ENCODE peak calls at places on chromosomes 3 and 15, in eight cellular contexts. P, R, L, W, C, U, O and X are unnamed samples.

GRCh38 chr15:95365615-95366107 is 964.8 kb upstream of the NR2F2 start:
- DNase-seq in P (no peak), R (no peak), L (no peak), W (no peak), C (no peak), U (peak; percentile 14), O (no peak), X (no peak)

GRCh38 chr3:184766555-184767261 is 45.3 kb upstream of the VPS8 start:
- DNase-seq in P (no peak), R (no peak), L (no peak), W (no peak), C (peak; percentile 48), U (no peak), O (no peak), X (no peak)

GRCh38 chr3:197511130-197511529 is 44.6 kb downstream of the BDH1 start:
- DNase-seq in P (no peak), R (no peak), L (no peak), W (no peak), C (no peak), U (no peak), O (no peak), X (no peak)

GRCh38 chr3:158961497-158961896 is 159.6 kb downstream of the MFSD1 start:
- DNase-seq in P (no peak), R (no peak), L (no peak), W (no peak), C (no peak), U (no peak), O (no peak), X (no peak)

GRCh38 chr3:25038907-25039306 is 389.2 kb upstream of the RARB start:
- DNase-seq in P (no peak), R (no peak), L (no peak), W (no peak), C (no peak), U (no peak), O (no peak), X (no peak)

GRCh38 chr3:149316427-149316826 is 17.0 kb downstream of the TM4SF18 start:
- DNase-seq in P (no peak), R (no peak), L (no peak), W (no peak), C (no peak), U (no peak), O (no peak), X (no peak)

GRCh38 chr3:149382091-149382467 is 4.6 kb upstream of the TM4SF1 start:
- DNase-seq in P (no peak), R (no peak), L (no peak), W (no peak), C (peak; percentile 88), U (no peak), O (no peak), X (no peak)

GRCh38 chr3:120791958-120792357 is 49.4 kb downstream of the GTF2E1 start:
- DNase-seq in P (no peak), R (no peak), L (no peak), W (no peak), C (no peak), U (no peak), O (no peak), X (no peak)

GRCh38 chr3:165070682-165071081 is 7.6 kb downstream of the SI start:
- DNase-seq in P (no peak), R (no peak), L (no peak), W (peak; percentile 10), C (peak; percentile 2), U (no peak), O (no peak), X (no peak)

GRCh38 chr3:33277193-33277882 is at the start of gene FBXL2:
- DNase-seq in P (peak; percentile 37), R (peak; percentile 61), L (peak; percentile 71), W (no peak), C (peak; percentile 89), U (peak; percentile 72), O (no peak), X (peak; percentile 78)

GRCh38 chr3:159252772-159253384 is 451.0 kb downstream of the MFSD1 start:
- DNase-seq in P (no peak), R (no peak), L (no peak), W (no peak), C (peak; percentile 68), U (no peak), O (no peak), X (no peak)

GRCh38 chr3:13249630-13250395 is 170.3 kb downstream of the NUP210 start:
- DNase-seq in P (no peak), R (no peak), L (no peak), W (no peak), C (no peak), U (no peak), O (no peak), X (no peak)

GRCh38 chr3:129618901-129619671 is 12.6 kb upstream of the PLXND1 start:
- DNase-seq in P (no peak), R (peak; percentile 48), L (peak; percentile 33), W (peak; percentile 5), C (no peak), U (peak; percentile 22), O (no peak), X (no peak)

GRCh38 chr3:129732200-129732876 is 125.9 kb upstream of the PLXND1 start:
- DNase-seq in P (no peak), R (no peak), L (no peak), W (no peak), C (no peak), U (no peak), O (no peak), X (no peak)

GRCh38 chr15:36331531-36332275 is 247.7 kb upstream of the CDIN1 start:
- DNase-seq in P (no peak), R (no peak), L (no peak), W (no peak), C (no peak), U (no peak), O (no peak), X (no peak)

GRCh38 chr15:60006808-60007346 is 2.8 kb downstream of the FOXB1 start:
- DNase-seq in P (no peak), R (no peak), L (no peak), W (no peak), C (no peak), U (no peak), O (no peak), X (no peak)

GRCh38 chr15:60009124-60009523 is 5.0 kb downstream of the FOXB1 start:
- DNase-seq in P (no peak), R (no peak), L (no peak), W (no peak), C (no peak), U (no peak), O (no peak), X (no peak)

GRCh38 chr15:60009581-60010379 is 5.7 kb downstream of the FOXB1 start:
- DNase-seq in P (no peak), R (no peak), L (no peak), W (no peak), C (no peak), U (no peak), O (no peak), X (no peak)

GRCh38 chr15:60012695-60013094 is 8.6 kb downstream of the FOXB1 start:
- DNase-seq in P (no peak), R (no peak), L (no peak), W (no peak), C (no peak), U (no peak), O (no peak), X (no peak)

GRCh38 chr15:60010467-60011257 is 6.6 kb downstream of the FOXB1 start:
- DNase-seq in P (no peak), R (no peak), L (no peak), W (no peak), C (no peak), U (no peak), O (no peak), X (no peak)
- H3K9me3 ChIP-seq in P (no peaks in the 10 kb centered on the region), R (no peaks in the 10 kb centered on the region), L (no peaks in the 10 kb centered on the region), W (no peaks in the 10 kb centered on the region), C (no peaks in the 10 kb centered on the region), U (no peaks in the 10 kb centered on the region), O (no peaks in the 10 kb centered on the region), X (no peaks in the 10 kb centered on the region)

DNA sequence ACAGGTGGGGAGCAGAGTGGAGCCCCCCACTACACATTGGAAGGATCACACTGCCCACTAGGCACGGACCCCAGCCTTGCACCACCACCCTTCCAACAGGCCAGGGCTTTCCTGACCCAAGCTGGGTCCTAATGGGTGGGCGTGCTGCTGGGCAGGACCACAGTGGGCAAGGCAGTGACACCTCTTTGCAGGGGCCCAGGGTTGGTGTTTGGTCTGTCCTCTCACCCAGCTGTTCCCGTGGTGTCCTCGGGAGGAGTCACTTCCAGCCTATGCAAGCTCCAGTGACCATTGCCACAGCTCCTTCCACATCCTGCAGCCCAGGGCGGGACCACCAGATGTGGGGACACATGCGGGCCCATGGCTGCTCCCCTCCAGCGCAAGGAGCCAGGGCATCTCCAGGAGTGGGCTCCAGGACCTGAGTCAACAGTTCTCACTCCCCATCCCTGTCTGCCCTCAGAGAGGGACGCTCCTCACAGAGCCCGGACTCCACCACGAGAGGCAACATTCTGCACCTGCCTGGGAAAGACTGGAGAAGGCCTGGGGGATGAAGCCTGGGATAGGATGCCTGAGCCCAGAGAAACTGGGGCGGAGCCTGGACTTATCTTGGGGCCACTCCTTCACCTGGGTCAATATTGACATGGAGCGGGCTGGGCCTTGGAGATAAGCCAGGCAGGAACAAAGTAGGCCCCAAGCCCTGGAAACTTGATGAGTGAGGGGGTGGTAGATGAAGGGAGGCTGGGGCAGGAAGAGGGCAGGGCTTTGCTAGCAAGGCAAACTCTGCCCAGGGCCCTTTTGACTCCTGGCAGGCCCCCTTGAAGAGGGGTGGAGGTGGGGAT is 3.9 kb upstream of the VILL start:
- DNase-seq in P (no peak), R (no peak), L (no peak), W (peak; percentile 29), C (peak; percentile 65), U (peak; percentile 15), O (no peak), X (no peak)
- H3K4me1 ChIP-seq in P (no peaks in the 10 kb centered on the region), R (no peaks in the 10 kb centered on the region), L (peaks cover 22% of the 10 kb centered on the region), W (peaks cover 4% of the 10 kb centered on the region), C (peaks cover 14% of the 10 kb centered on the region), U (no peaks in the 10 kb centered on the region), O (no peaks in the 10 kb centered on the region), X (no peaks in the 10 kb centered on the region)

DNA sequence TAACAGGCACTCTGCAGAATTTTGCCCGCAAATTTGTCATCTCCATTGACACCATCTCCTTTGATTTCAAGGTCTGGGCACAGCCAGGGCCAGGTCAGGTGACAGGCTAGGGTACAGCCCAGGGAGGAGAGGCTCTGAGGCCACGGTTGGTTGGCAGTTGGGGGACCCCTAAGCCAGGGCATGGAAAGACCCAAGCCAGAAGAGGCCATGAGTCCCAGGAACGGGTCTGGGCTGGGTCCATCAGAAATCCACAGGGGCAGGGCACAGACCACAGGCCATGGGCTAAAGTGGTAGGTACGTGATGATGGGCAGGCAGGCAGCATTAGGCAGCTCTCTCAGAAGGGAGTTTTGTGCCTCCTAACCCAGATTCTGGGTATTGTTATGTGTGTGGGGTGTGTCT is 45.8 kb downstream of the SEMA3G start:
- DNase-seq in P (no peak), R (peak; percentile 23), L (peak; percentile 2), W (no peak), C (no peak), U (no peak), O (no peak), X (no peak)
- H3K4me3 ChIP-seq in P (no peak overlapping the region), R (no peak overlapping the region), L (no peak overlapping the region), W (no peak overlapping the region), C (no peak overlapping the region), U (no peak overlapping the region), O (no peak overlapping the region), X (no peak overlapping the region)

DNA sequence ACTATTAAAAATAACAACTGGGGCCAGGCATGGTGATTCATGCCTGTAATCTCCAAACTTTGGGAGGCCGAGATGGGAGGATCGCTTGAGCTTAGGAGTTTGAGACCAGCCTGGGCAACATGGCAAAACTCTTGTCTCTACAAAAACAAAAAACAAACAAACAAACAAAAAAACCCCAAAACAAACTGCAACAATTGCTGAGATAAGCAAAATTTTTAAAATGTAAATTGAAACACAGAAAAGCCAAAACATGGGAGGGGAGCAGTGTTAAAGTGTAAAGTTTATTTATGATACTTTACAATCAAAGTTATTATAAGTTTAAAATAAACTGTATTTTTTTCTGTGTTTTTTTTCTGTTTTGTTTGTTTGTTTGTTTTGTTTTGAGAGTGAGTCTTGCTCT is 207.7 kb downstream of the PCCB start:
- DNase-seq in P (no peak), R (no peak), L (no peak), W (no peak), C (no peak), U (no peak), O (no peak), X (no peak)
- H3K9me3 ChIP-seq in P (peaks cover 36% of the 10 kb centered on the region), R (peaks cover 15% of the 10 kb centered on the region), L (peaks cover 58% of the 10 kb centered on the region), W (peaks cover 17% of the 10 kb centered on the region), C (peaks cover 22% of the 10 kb centered on the region), U (peaks cover 18% of the 10 kb centered on the region), O (peaks cover 15% of the 10 kb centered on the region), X (peaks cover 25% of the 10 kb centered on the region)